ENCODE peak calls at places on chromosomes 4 and X, in five cellular contexts. V is activated effector memory CD4-positive, alpha-beta T cell treated with Interleukin-2 at 50 U/mL for 16 hours; F is osteocyte; E is T-helper 9 cell; C is progenitor cell of endocrine pancreas. H is an unnamed sample.
A peak's percentile ranks its signal among the peaks of the same experiment; 100 is the strongest.

GRCh38 chrX:135625995-135626394 is 87.4 kb upstream of the CT45A1 start:
- DNase-seq in V (no peak), F (no peak), E (no peak), C (no peak), H (no peak)

GRCh38 chrX:42823443-42823842 is 45.5 kb upstream of the PPP1R2C start:
- DNase-seq in V (no peak), F (no peak), E (no peak), C (no peak), H (no peak)

GRCh38 chrX:18891561-18891945 is 92.4 kb downstream of the PHKA2 start:
- DNase-seq in V (no peak), F (no peak), E (no peak), C (no peak), H (no peak)

GRCh38 chrX:45803383-45803921 is 602.8 kb upstream of the DIPK2B start:
- DNase-seq in V (no peak), F (no peak), E (no peak), C (no peak), H (no peak)

GRCh38 chrX:69153060-69153730 is 12.1 kb downstream of the PJA1 start:
- DNase-seq in V (no peak), F (peak; percentile 63), E (no peak), C (no peak), H (no peak)

GRCh38 chr4:12499693-12500092 is 984.4 kb downstream of the RAB28 start:
- DNase-seq in V (no peak), F (no peak), E (no peak), C (no peak), H (peak; percentile 28)

GRCh38 chr4:80259012-80259411 is 7.5 kb upstream of the FGF5 start:
- DNase-seq in V (no peak), F (no peak), E (no peak), C (no peak), H (peak; percentile 7)

GRCh38 chr4:80610199-80610598 is 274.7 kb downstream of the CFAP299 start:
- DNase-seq in V (no peak), F (no peak), E (no peak), C (no peak), H (no peak)

GRCh38 chr4:139890810-139891209 is 225.2 kb downstream of the MGST2 start:
- DNase-seq in V (no peak), F (no peak), E (no peak), C (no peak), H (no peak)

GRCh38 chr4:30068234-30068633 is 651.9 kb upstream of the PCDH7 start:
- DNase-seq in V (no peak), F (no peak), E (no peak), C (no peak), H (no peak)

GRCh38 chrX:9133426-9133825 is 99.5 kb upstream of the FAM9B start:
- DNase-seq in V (no peak), F (no peak), E (no peak), C (no peak), H (no peak)

GRCh38 chr4:119493419-119493818 is 135.2 kb downstream of the PDE5A start:
- DNase-seq in V (no peak), F (no peak), E (no peak), C (no peak), H (no peak)

GRCh38 chrX:48972214-48973164 is 845 bp upstream of the KCND1 start:
- DNase-seq in V (peak; percentile 2), F (no peak), E (no peak), C (no peak), H (no peak)

GRCh38 chr4:165834116-165834515 is 38.9 kb upstream of the TLL1 start:
- DNase-seq in V (no peak), F (no peak), E (no peak), C (no peak), H (no peak)